ENCODE peak calls at places on chromosomes 1 and 21, in eight cellular contexts. E is GM23248; C is ovary; Z is Jurkat, Clone E6-1; T is AG08395; K is RWPE1; D is H1; U is psoas muscle. G is an unnamed sample.
A peak's percentile ranks its signal among the peaks of the same experiment; 100 is the strongest.

GRCh38 chr1:62144238-62144831 is 50.3 kb upstream of the L1TD1 start:
- DNase-seq in E (peak; percentile 60), D (peak; percentile 71), Z (peak; percentile 53), T (peak; percentile 59), U (no peak), K (peak; percentile 18), C (no peak), G (peak; percentile 52)

GRCh38 chr1:180458807-180459206 is 43.6 kb downstream of the ACBD6 start:
- DNase-seq in U (no peak), Z (no peak), C (no peak), K (no peak), D (no peak), T (no peak), E (no peak), G (no peak)

GRCh38 chr1:185776521-185776920 is 42.3 kb downstream of the HMCN1 start:
- DNase-seq in C (no peak), K (no peak), T (no peak), E (no peak), D (no peak), Z (no peak), U (no peak), G (peak; percentile 27)

GRCh38 chr1:206911064-206911663 is 10.6 kb downstream of the FCMR start:
- DNase-seq in E (peak; percentile 81), C (no peak), U (no peak), K (peak; percentile 93), D (no peak), T (peak; percentile 78), Z (no peak), G (peak; percentile 78)

GRCh38 chr1:217911908-217912307 is 280.8 kb downstream of the SPATA17 start:
- DNase-seq in K (no peak), T (no peak), C (no peak), U (no peak), Z (peak; percentile 1), D (peak; percentile 64), E (peak; percentile 10), G (no peak)

GRCh38 chr1:107952989-107953388 is 12.0 kb downstream of the VAV3 start:
- DNase-seq in C (no peak), Z (no peak), E (no peak), U (no peak), T (no peak), D (no peak), K (no peak), G (no peak)

GRCh38 chr1:53725238-53725689 is 13.7 kb downstream of the GLIS1 start:
- DNase-seq in Z (no peak), D (peak; percentile 72), C (no peak), E (peak; percentile 45), K (no peak), U (no peak), T (peak; percentile 64), G (peak; percentile 77)

GRCh38 chr1:67019600-67020136 is 34.3 kb downstream of the SLC35D1 start:
- DNase-seq in K (no peak), Z (no peak), T (peak; percentile 46), D (no peak), C (no peak), E (peak; percentile 68), U (no peak), G (peak; percentile 81)

GRCh38 chr1:214584805-214585766 is 17.9 kb upstream of the CENPF start:
- DNase-seq in C (no peak), Z (peak; percentile 19), D (no peak), E (peak; percentile 85), K (peak; percentile 54), T (peak; percentile 61), U (no peak), G (peak; percentile 73)

GRCh38 chr21:33169360-33169759 is 60.4 kb upstream of the IFNAR2 start:
- DNase-seq in Z (no peak), T (no peak), K (no peak), E (no peak), D (no peak), U (no peak), C (no peak), G (no peak)

GRCh38 chr21:34701726-34702125 is 32.9 kb downstream of the CLIC6 start:
- DNase-seq in E (peak; percentile 92), T (no peak), Z (no peak), D (no peak), U (no peak), C (no peak), K (no peak), G (peak; percentile 56)

GRCh38 chr1:228236744-228237143 is 28.9 kb downstream of the OBSCN start:
- DNase-seq in U (peak; percentile 70), C (no peak), D (peak; percentile 87), E (peak; percentile 78), Z (peak; percentile 14), K (peak; percentile 7), T (peak; percentile 55), G (peak; percentile 29)

GRCh38 chr1:225111000-225111399 is 181.5 kb downstream of the DNAH14 start:
- DNase-seq in K (no peak), E (no peak), T (no peak), Z (no peak), C (no peak), U (no peak), D (no peak), G (no peak)

GRCh38 chr1:223731076-223731770 is 18.9 kb downstream of the CAPN2 start:
- DNase-seq in D (no peak), Z (no peak), U (peak; percentile 86), K (no peak), E (peak; percentile 92), C (peak; percentile 75), T (peak; percentile 58), G (peak; percentile 78)

GRCh38 chr1:161954466-161954865 is 69.2 kb downstream of the OLFML2B start:
- DNase-seq in D (no peak), U (no peak), C (no peak), E (peak; percentile 72), Z (no peak), K (no peak), T (peak; percentile 29), G (peak; percentile 47)

GRCh38 chr21:45857761-45858160 is 123.8 kb upstream of the COL6A1 start:
- DNase-seq in U (no peak), D (peak; percentile 28), K (no peak), E (no peak), T (no peak), C (no peak), Z (no peak), G (no peak)

GRCh38 chr1:109772658-109773202 is 9.0 kb upstream of the EPS8L3 start:
- DNase-seq in D (no peak), E (no peak), T (no peak), Z (no peak), K (no peak), U (peak; percentile 58), C (peak; percentile 27), G (no peak)

GRCh38 chr1:4375812-4376211 is 278.6 kb upstream of the AJAP1 start:
- DNase-seq in D (no peak), T (peak; percentile 25), E (no peak), K (peak; percentile 8), U (no peak), C (no peak), Z (no peak), G (no peak)

GRCh38 chr1:204545202-204545601 is 29.0 kb downstream of the MDM4 start:
- DNase-seq in C (no peak), E (peak; percentile 61), K (peak; percentile 44), Z (no peak), T (no peak), U (no peak), D (no peak), G (peak; percentile 58)

GRCh38 chr21:41668686-41669532 is 97.9 kb downstream of the RIPK4 start:
- DNase-seq in K (no peak), E (no peak), U (no peak), D (no peak), C (no peak), Z (no peak), T (no peak), G (no peak)

GRCh38 chr1:240093120-240093961 is 1.7 kb downstream of the FMN2 start:
- DNase-seq in C (peak; percentile 29), D (peak; percentile 74), T (no peak), Z (no peak), E (peak; percentile 56), U (no peak), K (no peak), G (no peak)

G was measured in IMR-90.